ENCODE peak calls at places on chromosomes 3 and 15, in five cellular contexts. One of them, this sample, is unnamed.

GRCh38 chr15:55758580-55758986 is 15.6 kb upstream of the PRTG start:
- DNase-seq in transverse colon: no peak
- DNase-seq in small intestine: no peak
- DNase-seq in GM23338: peak; percentile 8
- DNase-seq in kidney epithelial cell: no peak
- DNase-seq in this sample: no peak

GRCh38 chr3:187739125-187739560 is 6.1 kb downstream of the BCL6 start:
- DNase-seq in transverse colon: no peak
- DNase-seq in small intestine: no peak
- DNase-seq in GM23338: peak; percentile 43
- DNase-seq in kidney epithelial cell: no peak
- DNase-seq in this sample: no peak

GRCh38 chr3:127784865-127785710 is 37.2 kb downstream of the MGLL start:
- DNase-seq in transverse colon: peak; percentile 69
- DNase-seq in small intestine: peak; percentile 65
- DNase-seq in GM23338: no peak
- DNase-seq in kidney epithelial cell: no peak
- DNase-seq in this sample: no peak

GRCh38 chr3:8318002-8318649 is 183.5 kb upstream of the LMCD1 start:
- DNase-seq in transverse colon: no peak
- DNase-seq in small intestine: no peak
- DNase-seq in GM23338: peak; percentile 14
- DNase-seq in kidney epithelial cell: peak; percentile 35
- DNase-seq in this sample: no peak

GRCh38 chr3:46551615-46552014 is 14.5 kb downstream of the LRRC2 start:
- DNase-seq in transverse colon: no peak
- DNase-seq in small intestine: no peak
- DNase-seq in GM23338: no peak
- DNase-seq in kidney epithelial cell: no peak
- DNase-seq in this sample: no peak

GRCh38 chr3:61627768-61628185 is 66.4 kb downstream of the PTPRG start:
- DNase-seq in transverse colon: peak; percentile 21
- DNase-seq in small intestine: peak; percentile 58
- DNase-seq in GM23338: no peak
- DNase-seq in kidney epithelial cell: peak; percentile 55
- DNase-seq in this sample: peak; percentile 53

GRCh38 chr15:38563723-38564519 is 693 bp downstream of the RASGRP1 start:
- DNase-seq in transverse colon: peak; percentile 79
- DNase-seq in small intestine: peak; percentile 67
- DNase-seq in GM23338: peak; percentile 57
- DNase-seq in kidney epithelial cell: no peak
- DNase-seq in this sample: peak; percentile 83

GRCh38 chr3:113954091-113954685 is 6.4 kb downstream of the ZDHHC23 start:
- DNase-seq in transverse colon: no peak
- DNase-seq in small intestine: no peak
- DNase-seq in GM23338: no peak
- DNase-seq in kidney epithelial cell: no peak
- DNase-seq in this sample: no peak

GRCh38 chr3:171503817-171504216 is 43.6 kb upstream of the TNIK start:
- DNase-seq in transverse colon: no peak
- DNase-seq in small intestine: no peak
- DNase-seq in GM23338: no peak
- DNase-seq in kidney epithelial cell: no peak
- DNase-seq in this sample: no peak

GRCh38 chr3:114231616-114232015 is 5.8 kb downstream of the ZNF80 start:
- DNase-seq in transverse colon: no peak
- DNase-seq in small intestine: peak; percentile 5
- DNase-seq in GM23338: no peak
- DNase-seq in kidney epithelial cell: no peak
- DNase-seq in this sample: no peak

GRCh38 chr3:170713648-170714047 is 127.8 kb upstream of the SLC7A14 start:
- DNase-seq in transverse colon: no peak
- DNase-seq in small intestine: no peak
- DNase-seq in GM23338: no peak
- DNase-seq in kidney epithelial cell: no peak
- DNase-seq in this sample: no peak

GRCh38 chr15:98292442-98293240 is 332.1 kb downstream of the ARRDC4 start:
- DNase-seq in transverse colon: peak; percentile 39
- DNase-seq in small intestine: peak; percentile 8
- DNase-seq in GM23338: peak; percentile 89
- DNase-seq in kidney epithelial cell: no peak
- DNase-seq in this sample: peak; percentile 61

GRCh38 chr3:44762170-44762677 is 630 bp downstream of the KIF15 start:
- DNase-seq in transverse colon: no peak
- DNase-seq in small intestine: no peak
- DNase-seq in GM23338: no peak
- DNase-seq in kidney epithelial cell: no peak
- DNase-seq in this sample: no peak

GRCh38 chr15:90838066-90838465 is 30.3 kb upstream of the FURIN start:
- DNase-seq in transverse colon: peak; percentile 33
- DNase-seq in small intestine: peak; percentile 35
- DNase-seq in GM23338: no peak
- DNase-seq in kidney epithelial cell: no peak
- DNase-seq in this sample: no peak

GRCh38 chr3:16838561-16838960 is 46.2 kb upstream of the PLCL2 start:
- DNase-seq in transverse colon: peak; percentile 52
- DNase-seq in small intestine: peak; percentile 64
- DNase-seq in GM23338: no peak
- DNase-seq in kidney epithelial cell: no peak
- DNase-seq in this sample: no peak

GRCh38 chr3:167350245-167350862 is 29.7 kb downstream of the ZBBX start:
- DNase-seq in transverse colon: no peak
- DNase-seq in small intestine: peak; percentile 31
- DNase-seq in GM23338: peak; percentile 57
- DNase-seq in kidney epithelial cell: no peak
- DNase-seq in this sample: peak; percentile 11

DNA sequence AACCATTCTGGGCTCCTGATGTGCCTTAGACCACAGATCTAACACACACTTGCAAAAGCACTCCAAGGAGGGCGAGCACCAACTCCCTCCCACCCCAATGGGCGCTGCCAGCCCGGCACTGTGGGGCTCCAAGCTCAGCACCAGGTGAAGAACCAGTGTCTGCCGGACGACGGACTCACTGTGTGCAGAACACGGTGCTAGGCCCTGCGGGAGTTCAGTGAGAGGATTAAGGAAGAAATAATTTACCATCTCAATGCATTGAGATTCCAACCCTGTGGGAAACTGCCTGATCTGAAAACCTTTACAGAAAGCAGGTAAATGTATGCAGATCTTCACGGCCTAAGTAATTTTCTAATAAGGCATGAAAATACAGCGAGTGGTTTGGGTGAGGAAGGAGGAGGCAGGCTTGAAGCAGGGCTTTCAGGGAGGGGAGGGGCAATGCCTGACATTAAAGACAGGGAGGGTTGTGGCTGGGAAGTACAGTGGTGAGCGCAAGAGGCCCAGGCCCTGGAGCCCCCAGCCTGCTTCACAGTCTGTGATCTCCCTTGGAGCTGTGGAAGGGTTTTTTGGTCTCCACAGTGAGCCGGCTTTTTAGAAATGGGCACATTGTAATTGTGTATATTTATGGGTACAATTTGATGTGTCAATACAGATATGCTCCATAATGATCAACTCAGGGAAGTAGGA is 35.6 kb upstream of the CHRNB4 start:
- DNase-seq in transverse colon: no peak
- DNase-seq in small intestine: no peak
- DNase-seq in GM23338: peak; percentile 37
- DNase-seq in kidney epithelial cell: no peak
- DNase-seq in this sample: no peak
- H3K27me3 ChIP-seq in transverse colon: no peaks in the 10 kb centered on the region
- H3K27me3 ChIP-seq in small intestine: no peaks in the 10 kb centered on the region
- H3K27me3 ChIP-seq in GM23338: no peaks in the 10 kb centered on the region
- H3K27me3 ChIP-seq in kidney epithelial cell: no peaks in the 10 kb centered on the region
- H3K27me3 ChIP-seq in this sample: no peaks in the 10 kb centered on the region

DNA sequence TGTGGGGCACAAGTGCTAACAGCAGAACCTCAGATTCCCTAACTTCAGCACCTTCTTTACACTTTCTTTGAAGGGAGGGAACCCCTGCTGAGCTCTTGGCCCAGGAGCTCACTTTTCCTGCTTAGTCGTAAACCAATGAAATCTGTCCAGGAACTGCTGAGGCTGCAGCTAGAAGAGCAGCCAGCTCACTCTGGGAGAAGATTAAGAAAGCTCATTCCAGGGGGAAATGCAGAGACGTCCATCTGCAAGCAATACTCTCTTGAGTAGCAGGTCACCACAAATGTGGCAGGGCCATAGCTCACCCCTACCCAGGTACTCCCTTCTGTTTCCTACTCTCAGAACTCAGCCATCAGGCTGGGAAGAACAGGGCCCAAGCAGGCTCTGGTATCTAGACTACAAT is 103.3 kb downstream of the WDR76 start:
- DNase-seq in transverse colon: no peak
- DNase-seq in small intestine: no peak
- DNase-seq in GM23338: peak; percentile 67
- DNase-seq in kidney epithelial cell: no peak
- DNase-seq in this sample: no peak
- H3K27me3 ChIP-seq in transverse colon: no peaks in the 10 kb centered on the region
- H3K27me3 ChIP-seq in small intestine: no peaks in the 10 kb centered on the region
- H3K27me3 ChIP-seq in GM23338: no peaks in the 10 kb centered on the region
- H3K27me3 ChIP-seq in kidney epithelial cell: no peaks in the 10 kb centered on the region
- H3K27me3 ChIP-seq in this sample: no peaks in the 10 kb centered on the region

GRCh38 chr3:186267758-186268157 is 94.3 kb downstream of the DGKG start:
- DNase-seq in transverse colon: no peak
- DNase-seq in small intestine: no peak
- DNase-seq in GM23338: no peak
- DNase-seq in kidney epithelial cell: no peak
- DNase-seq in this sample: no peak
- H3K27me3 ChIP-seq in transverse colon: no peaks in the 10 kb centered on the region
- H3K27me3 ChIP-seq in small intestine: no peaks in the 10 kb centered on the region
- H3K27me3 ChIP-seq in GM23338: no peaks in the 10 kb centered on the region
- H3K27me3 ChIP-seq in kidney epithelial cell: peaks cover 4% of the 10 kb centered on the region
- H3K27me3 ChIP-seq in this sample: no peaks in the 10 kb centered on the region

GRCh38 chr3:68904578-68904977 is 27.8 kb downstream of the TAFA4 start:
- DNase-seq in transverse colon: no peak
- DNase-seq in small intestine: no peak
- DNase-seq in GM23338: no peak
- DNase-seq in kidney epithelial cell: no peak
- DNase-seq in this sample: no peak
- H3K27me3 ChIP-seq in transverse colon: no peaks in the 10 kb centered on the region
- H3K27me3 ChIP-seq in small intestine: no peaks in the 10 kb centered on the region
- H3K27me3 ChIP-seq in GM23338: no peaks in the 10 kb centered on the region
- H3K27me3 ChIP-seq in kidney epithelial cell: peaks cover 7% of the 10 kb centered on the region
- H3K27me3 ChIP-seq in this sample: no peaks in the 10 kb centered on the region